ENCODE peak calls at places on chromosomes 12 and 14, in five cellular contexts. One of them, this sample, is unnamed.

GRCh38 chr14:98369344-98369743 is 902.7 kb downstream of the BCL11B start:
- DNase-seq in GM10248: no peak
- DNase-seq in dorsolateral prefrontal cortex: no peak
- DNase-seq in brain microvascular endothelial cell: no peak
- DNase-seq in Panc1: no peak
- DNase-seq in this sample: no peak

GRCh38 chr12:80714846-80715245 is 1.9 kb upstream of the MYF5 start:
- DNase-seq in GM10248: no peak
- DNase-seq in dorsolateral prefrontal cortex: no peak
- DNase-seq in brain microvascular endothelial cell: no peak
- DNase-seq in Panc1: no peak
- DNase-seq in this sample: no peak

GRCh38 chr12:64157610-64158009 is 64.5 kb downstream of the KICS2 start:
- DNase-seq in GM10248: no peak
- DNase-seq in dorsolateral prefrontal cortex: no peak
- DNase-seq in brain microvascular endothelial cell: no peak
- DNase-seq in Panc1: no peak
- DNase-seq in this sample: no peak

GRCh38 chr14:68598621-68599447 is 194.0 kb downstream of the ZFP36L1 start:
- DNase-seq in GM10248: no peak
- DNase-seq in dorsolateral prefrontal cortex: no peak
- DNase-seq in brain microvascular endothelial cell: peak
- DNase-seq in Panc1: peak
- DNase-seq in this sample: no peak

GRCh38 chr12:21989819-21990412 is 48.7 kb upstream of the ABCC9 start:
- DNase-seq in GM10248: no peak
- DNase-seq in dorsolateral prefrontal cortex: no peak
- DNase-seq in brain microvascular endothelial cell: peak
- DNase-seq in Panc1: no peak
- DNase-seq in this sample: no peak

GRCh38 chr14:85909581-85909980 is 379.6 kb downstream of the FLRT2 start:
- DNase-seq in GM10248: no peak
- DNase-seq in dorsolateral prefrontal cortex: no peak
- DNase-seq in brain microvascular endothelial cell: no peak
- DNase-seq in Panc1: no peak
- DNase-seq in this sample: no peak

GRCh38 chr12:76158518-76159321 is 74.2 kb upstream of the NAP1L1 start:
- DNase-seq in GM10248: peak
- DNase-seq in dorsolateral prefrontal cortex: peak
- DNase-seq in brain microvascular endothelial cell: peak
- DNase-seq in Panc1: peak
- DNase-seq in this sample: peak

GRCh38 chr14:65331652-65332051 is 80.9 kb upstream of the FUT8 start:
- DNase-seq in GM10248: no peak
- DNase-seq in dorsolateral prefrontal cortex: no peak
- DNase-seq in brain microvascular endothelial cell: no peak
- DNase-seq in Panc1: no peak
- DNase-seq in this sample: no peak

GRCh38 chr14:80110721-80111120 is 100.6 kb downstream of the DIO2 start:
- DNase-seq in GM10248: no peak
- DNase-seq in dorsolateral prefrontal cortex: no peak
- DNase-seq in brain microvascular endothelial cell: no peak
- DNase-seq in Panc1: no peak
- DNase-seq in this sample: no peak

GRCh38 chr12:83451189-83451588 is 764.5 kb downstream of the TMTC2 start:
- DNase-seq in GM10248: no peak
- DNase-seq in dorsolateral prefrontal cortex: no peak
- DNase-seq in brain microvascular endothelial cell: no peak
- DNase-seq in Panc1: no peak
- DNase-seq in this sample: no peak

GRCh38 chr14:103748539-103748867 is 32.9 kb downstream of the ZFYVE21 start:
- DNase-seq in GM10248: no peak
- DNase-seq in dorsolateral prefrontal cortex: no peak
- DNase-seq in brain microvascular endothelial cell: no peak
- DNase-seq in Panc1: no peak
- DNase-seq in this sample: no peak

DNA sequence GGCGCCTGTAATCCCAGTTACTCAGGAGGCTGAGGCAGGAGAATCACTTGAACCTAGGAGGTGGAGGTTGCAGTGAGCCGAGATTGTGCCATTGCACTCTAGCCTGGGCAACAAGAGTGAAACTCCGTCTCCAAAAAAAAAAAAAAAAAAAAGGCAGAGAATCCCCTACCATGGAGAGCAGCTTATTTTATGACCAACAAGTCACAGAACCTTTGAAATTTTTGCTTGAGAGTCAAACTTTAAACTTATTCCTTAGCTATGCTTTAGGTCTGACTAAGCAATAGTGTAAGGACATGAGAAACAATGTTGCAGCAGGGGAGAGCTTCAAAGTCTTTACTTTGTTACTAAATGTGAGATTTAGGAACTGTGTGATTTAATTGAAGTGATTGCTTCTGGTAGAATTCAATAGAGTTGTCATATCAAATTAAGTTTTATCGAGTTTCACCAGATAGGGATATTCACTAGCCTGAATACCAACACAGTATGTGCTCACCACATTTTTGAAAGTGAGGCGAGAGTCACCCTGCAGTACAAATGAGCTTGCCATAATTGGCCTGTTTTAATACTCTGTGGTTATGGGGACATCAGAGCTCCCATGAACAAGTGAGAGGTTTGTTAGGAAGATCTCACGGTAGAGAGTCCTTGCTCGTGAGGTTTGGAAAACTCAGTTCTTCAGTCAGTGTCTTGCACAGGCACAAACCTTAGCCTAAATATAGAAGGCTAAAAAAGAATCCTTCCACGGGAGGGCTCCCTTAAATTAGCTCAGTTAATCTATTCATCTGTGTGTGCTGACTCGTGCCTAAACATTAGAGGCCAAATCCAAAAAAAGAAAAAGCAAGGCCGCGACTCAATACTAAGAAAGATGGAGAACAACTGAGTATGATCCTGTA is 108.6 kb downstream of the SAMD4A start:
- DNase-seq in GM10248: no peak
- DNase-seq in dorsolateral prefrontal cortex: no peak
- DNase-seq in brain microvascular endothelial cell: no peak
- DNase-seq in Panc1: no peak
- DNase-seq in this sample: no peak
- TF ChIP-seq CTCF in GM10248: no peak
- TF ChIP-seq CTCF in dorsolateral prefrontal cortex: no peak
- TF ChIP-seq CTCF in brain microvascular endothelial cell: no peak
- TF ChIP-seq CTCF in Panc1: no peak
- TF ChIP-seq CTCF in this sample: no peak

GRCh38 chr12:46983959-46984833 is 95.2 kb upstream of the PCED1B start:
- DNase-seq in GM10248: peak
- DNase-seq in dorsolateral prefrontal cortex: no peak
- DNase-seq in brain microvascular endothelial cell: peak
- DNase-seq in Panc1: peak
- DNase-seq in this sample: peak
- TF ChIP-seq CTCF in GM10248: peak
- TF ChIP-seq CTCF in dorsolateral prefrontal cortex: peak
- TF ChIP-seq CTCF in brain microvascular endothelial cell: peak
- TF ChIP-seq CTCF in Panc1: peak
- TF ChIP-seq CTCF in this sample: peak

GRCh38 chr14:21066882-21067502 is 3.1 kb upstream of the ARHGEF40 start:
- DNase-seq in GM10248: no peak
- DNase-seq in dorsolateral prefrontal cortex: no peak
- DNase-seq in brain microvascular endothelial cell: no peak
- DNase-seq in Panc1: no peak
- DNase-seq in this sample: peak
- TF ChIP-seq CTCF in GM10248: peak
- TF ChIP-seq CTCF in dorsolateral prefrontal cortex: no peak
- TF ChIP-seq CTCF in brain microvascular endothelial cell: peak
- TF ChIP-seq CTCF in Panc1: peak
- TF ChIP-seq CTCF in this sample: no peak

DNA sequence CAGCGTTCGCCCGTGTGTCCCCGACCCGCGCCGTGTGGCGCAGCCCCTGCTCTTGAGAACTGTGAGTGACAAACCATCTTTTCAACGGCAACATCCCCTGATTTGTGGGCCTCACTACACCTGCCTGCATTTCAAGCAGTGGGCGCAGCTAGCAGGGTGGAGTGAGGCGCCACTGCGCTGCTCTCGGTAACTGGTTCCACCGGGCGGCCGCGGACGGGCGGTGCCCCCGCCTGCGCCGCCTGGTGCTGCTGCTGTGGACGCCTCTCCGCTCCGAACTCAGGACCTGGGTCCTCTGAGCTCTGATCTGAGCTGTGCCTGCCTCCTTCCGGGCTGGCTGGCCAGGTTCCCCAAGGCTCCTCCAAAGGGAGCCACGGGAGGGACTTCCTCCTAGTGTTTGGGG is 5.9 kb upstream of the DEGS2 start:
- DNase-seq in GM10248: no peak
- DNase-seq in dorsolateral prefrontal cortex: no peak
- DNase-seq in brain microvascular endothelial cell: no peak
- DNase-seq in Panc1: no peak
- DNase-seq in this sample: no peak
- TF ChIP-seq CTCF in GM10248: no peak
- TF ChIP-seq CTCF in dorsolateral prefrontal cortex: no peak
- TF ChIP-seq CTCF in brain microvascular endothelial cell: peak
- TF ChIP-seq CTCF in Panc1: no peak
- TF ChIP-seq CTCF in this sample: no peak

This sample was measured in GM13976.